ENCODE peak calls at places on chromosomes 7 and 10, in nine cellular contexts. Q is hypothalamus, I is NCI-H1417, Z is uterus, C is transverse colon, W is ecto neural progenitor cell, A is GM13977, J is hepatocyte, G is NCI-H774. U is an unnamed sample.

GRCh38 chr7:2417981-2418481 is 14.6 kb downstream of the CHST12 start:
- DNase-seq in Q (no peak), I (no peak), Z (no peak), C (no peak), W (no peak), A (no peak), J (no peak), G (no peak), U (no peak)

GRCh38 chr10:97921581-97922377 is 72.1 kb downstream of the GOLGA7B start:
- DNase-seq in Q (peak), I (no peak), Z (no peak), C (no peak), W (no peak), A (no peak), J (no peak), G (no peak), U (no peak)

GRCh38 chr10:102769375-102770107 is 25.8 kb downstream of the WBP1L start:
- DNase-seq in Q (no peak), I (no peak), Z (no peak), C (no peak), W (no peak), A (no peak), J (peak), G (no peak), U (no peak)

GRCh38 chr7:70051726-70052125 is 453.5 kb downstream of the AUTS2 start:
- DNase-seq in Q (no peak), I (peak), Z (no peak), C (no peak), W (no peak), A (no peak), J (no peak), G (no peak), U (no peak)

GRCh38 chr10:4549254-4549653 is 276.8 kb upstream of the AKR1E2 start:
- DNase-seq in Q (no peak), I (no peak), Z (no peak), C (no peak), W (no peak), A (no peak), J (no peak), G (no peak), U (no peak)

GRCh38 chr7:128347573-128348147 is 4.0 kb upstream of the RBM28 start:
- DNase-seq in Q (peak), I (peak), Z (no peak), C (peak), W (peak), A (peak), J (peak), G (no peak), U (peak)

GRCh38 chr7:726854-727103 is 280 bp downstream of the DNAAF5 start:
- DNase-seq in Q (no peak), I (no peak), Z (no peak), C (no peak), W (no peak), A (peak), J (no peak), G (no peak), U (no peak)

GRCh38 chr7:132145466-132145865 is 430.8 kb downstream of the PLXNA4 start:
- DNase-seq in Q (peak), I (no peak), Z (peak), C (no peak), W (no peak), A (no peak), J (peak), G (peak), U (peak)

GRCh38 chr7:94561841-94562514 is 52.4 kb downstream of the CASD1 start:
- DNase-seq in Q (no peak), I (no peak), Z (no peak), C (no peak), W (no peak), A (no peak), J (no peak), G (no peak), U (no peak)

GRCh38 chr10:17951868-17952371 is at the start of gene SLC39A12:
- DNase-seq in Q (no peak), I (no peak), Z (no peak), C (no peak), W (no peak), A (no peak), J (peak), G (no peak), U (no peak)

GRCh38 chr7:159070422-159071148 is 74.1 kb downstream of the VIPR2 start:
- DNase-seq in Q (no peak), I (no peak), Z (no peak), C (no peak), W (no peak), A (no peak), J (no peak), G (no peak), U (no peak)

GRCh38 chr7:13874783-13875182 is 114.7 kb downstream of the ETV1 start:
- DNase-seq in Q (no peak), I (no peak), Z (no peak), C (no peak), W (no peak), A (no peak), J (no peak), G (no peak), U (no peak)

GRCh38 chr10:14022954-14023353 is 307.8 kb downstream of the FRMD4A start:
- DNase-seq in Q (no peak), I (no peak), Z (no peak), C (no peak), W (no peak), A (no peak), J (no peak), G (no peak), U (no peak)

GRCh38 chr10:113858541-113858940 is 4.1 kb downstream of the NHLRC2 start:
- DNase-seq in Q (no peak), I (no peak), Z (no peak), C (no peak), W (no peak), A (no peak), J (no peak), G (no peak), U (no peak)

GRCh38 chr7:47600199-47601118 is 18.5 kb upstream of the TNS3 start:
- DNase-seq in Q (no peak), I (no peak), Z (no peak), C (no peak), W (no peak), A (no peak), J (no peak), G (no peak), U (no peak)

U was measured in occipital lobe.